ENCODE peak calls at places on chromosomes 13 and 19, in seven cellular contexts. C, M, A, I, Y, E and K are unnamed samples.

GRCh38 chr19:53992815-53993214 is 1.4 kb downstream of the CACNG6 start:
- DNase-seq in M (no peak), Y (no peak), A (no peak), I (no peak), E (no peak), C (no peak), K (no peak)

GRCh38 chr19:49889038-49889686 is 7.5 kb downstream of the IL4I1 start:
- DNase-seq in I (no peak), E (no peak), Y (no peak), M (no peak), C (no peak), A (no peak), K (no peak)

GRCh38 chr19:5591476-5591875 is 23.7 kb upstream of the TINCR start:
- DNase-seq in I (no peak), E (no peak), C (no peak), Y (no peak), A (no peak), M (no peak), K (no peak)

GRCh38 chr19:49930483-49931011 is 1.2 kb upstream of the NUP62 start:
- DNase-seq in I (no peak), Y (no peak), A (peak), M (no peak), C (no peak), E (no peak), K (no peak)

GRCh38 chr19:2199215-2199614 is 35.5 kb downstream of the DOT1L start:
- DNase-seq in C (no peak), M (no peak), A (no peak), E (no peak), Y (no peak), I (no peak), K (no peak)

GRCh38 chr19:10706990-10707389 is 5.8 kb downstream of the QTRT1 start:
- DNase-seq in I (no peak), Y (no peak), A (no peak), E (no peak), M (no peak), C (no peak), K (no peak)

GRCh38 chr13:46039421-46040036 is 13.0 kb downstream of the ZC3H13 start:
- DNase-seq in M (no peak), C (no peak), Y (no peak), I (peak), A (no peak), E (no peak), K (no peak)

GRCh38 chr13:113633485-113633873 is 24.5 kb downstream of the ATP4B start:
- DNase-seq in Y (no peak), I (no peak), E (no peak), A (no peak), M (no peak), C (no peak), K (no peak)

GRCh38 chr19:2032296-2032941 is 16.9 kb upstream of the BTBD2 start:
- DNase-seq in A (peak), E (no peak), C (peak), M (no peak), I (peak), Y (peak), K (peak)

GRCh38 chr13:114088234-114088633 is 44.2 kb downstream of the RASA3 start:
- DNase-seq in Y (no peak), A (no peak), E (no peak), I (no peak), M (no peak), C (no peak), K (no peak)